ENCODE peak calls at places on chromosomes 13 and 19, in ten cellular contexts. C is activated T-cell treated with anti-CD3 and anti-CD28 coated beads, Interleukin-2, amount 50 U/mL, for 1 hour; U is stimulated activated naive CD8-positive, alpha-beta T cell treated with anti-CD3 and anti-CD28 coated beads, Interleukin-15, amount 100 ng/mL, for 72 hours; Z is occipital lobe; D is fibroblast of pulmonary artery; E is activated CD4-positive, alpha-beta T cell treated with anti-CD3 and anti-CD28 coated beads, Interleukin-2, amount 50 U/mL, for 24 hours; V is mesendoderm; G is pancreas; W is NCI-H187; F is NCI-H460. I is an unnamed sample.

GRCh38 chr13:91504216-91504615 is 105.8 kb downstream of the GPC5 start:
- DNase-seq in W (no peak), F (no peak), U (no peak), G (no peak), Z (no peak), C (no peak), D (no peak), V (no peak), E (no peak), I (no peak)

GRCh38 chr13:52776726-52777125 is 37.1 kb upstream of the CNMD start:
- DNase-seq in G (no peak), E (no peak), U (no peak), F (no peak), D (no peak), C (no peak), V (peak), W (no peak), Z (no peak), I (no peak)

GRCh38 chr13:93715866-93716265 is 489.3 kb downstream of the GPC6 start:
- DNase-seq in D (no peak), V (no peak), C (no peak), E (no peak), Z (no peak), F (peak), W (no peak), G (no peak), U (no peak), I (no peak)

GRCh38 chr13:41561179-41561578 is 103.8 kb downstream of the RGCC start:
- DNase-seq in C (no peak), E (no peak), U (no peak), V (no peak), F (no peak), G (no peak), D (peak), W (no peak), Z (no peak), I (no peak)

GRCh38 chr19:33813391-33814101 is 16.9 kb downstream of the KCTD15 start:
- DNase-seq in W (no peak), U (no peak), G (no peak), D (no peak), Z (no peak), F (no peak), V (no peak), E (no peak), C (no peak), I (no peak)

GRCh38 chr13:99336750-99337149 is 29.6 kb upstream of the GPR183 start:
- DNase-seq in F (no peak), W (no peak), V (no peak), G (no peak), D (no peak), C (no peak), E (no peak), Z (no peak), U (no peak), I (no peak)

GRCh38 chr13:74929436-74929835 is 552.5 kb downstream of the TBC1D4 start:
- DNase-seq in C (no peak), V (no peak), Z (no peak), U (no peak), G (no peak), E (no peak), F (no peak), D (no peak), W (no peak), I (no peak)

GRCh38 chr19:6947745-6948144 is 60.4 kb downstream of the ADGRE1 start:
- DNase-seq in W (no peak), V (no peak), D (peak), F (no peak), C (no peak), E (peak), G (no peak), Z (no peak), U (peak), I (peak)

GRCh38 chr13:97977376-97977705 is 23.9 kb downstream of the IPO5 start:
- DNase-seq in W (no peak), C (no peak), E (no peak), U (no peak), G (no peak), F (no peak), V (no peak), D (no peak), Z (no peak), I (no peak)

GRCh38 chr19:19361075-19361594 is 40.5 kb downstream of the MAU2 start:
- DNase-seq in W (peak), V (peak), F (peak), G (peak), D (peak), E (peak), U (peak), Z (peak), C (peak), I (peak)

GRCh38 chr13:98240974-98241373 is 63.9 kb upstream of the RNF113B start:
- DNase-seq in V (no peak), E (no peak), F (no peak), U (no peak), G (no peak), Z (no peak), W (no peak), C (no peak), D (no peak), I (no peak)

GRCh38 chr19:6393982-6394412 is 1.0 kb upstream of the GTF2F1 start:
- DNase-seq in G (no peak), C (no peak), F (peak), Z (no peak), W (no peak), D (no peak), V (no peak), U (no peak), E (peak), I (no peak)

GRCh38 chr13:73891805-73892204 is 242.4 kb downstream of the KLF12 start:
- DNase-seq in E (no peak), C (no peak), W (no peak), D (no peak), G (no peak), U (no peak), V (no peak), F (no peak), Z (no peak), I (no peak)

GRCh38 chr19:45526971-45527370 is 19.7 kb downstream of the VASP start:
- DNase-seq in F (no peak), D (no peak), W (no peak), Z (no peak), V (no peak), C (no peak), E (no peak), U (no peak), G (no peak), I (no peak)

GRCh38 chr19:16315825-16316505 is 8.7 kb upstream of the KLF2 start:
- DNase-seq in F (no peak), D (peak), E (no peak), W (no peak), G (no peak), U (no peak), Z (no peak), C (no peak), V (no peak), I (no peak)

GRCh38 chr19:3154957-3155736 is 19.3 kb downstream of the GNA15 start:
- DNase-seq in V (peak), Z (no peak), W (no peak), D (peak), F (peak), C (peak), U (peak), E (peak), G (no peak), I (no peak)

GRCh38 chr19:45492627-45493470 is 4.0 kb downstream of the RTN2 start:
- DNase-seq in E (no peak), U (peak), D (peak), F (no peak), Z (peak), G (no peak), C (no peak), V (peak), W (no peak), I (no peak)

GRCh38 chr13:110306960-110307696 is at the start of the genes COL4A1 and COL4A2:
- DNase-seq in V (peak), Z (peak), W (no peak), D (peak), C (no peak), G (peak), U (no peak), E (no peak), F (no peak), I (no peak)

GRCh38 chr19:19410553-19411550 is 5.4 kb downstream of the GATAD2A start:
- DNase-seq in F (no peak), Z (no peak), U (peak), G (no peak), C (peak), E (peak), V (peak), D (no peak), W (no peak), I (no peak)

GRCh38 chr13:92719868-92720267 is 506.7 kb upstream of the GPC6 start:
- DNase-seq in W (peak), C (no peak), V (peak), D (no peak), U (no peak), F (no peak), G (no peak), E (no peak), Z (no peak), I (no peak)

GRCh38 chr13:113736258-113736731 is 22.7 kb upstream of the TMEM255B start:
- DNase-seq in C (no peak), W (no peak), D (no peak), F (no peak), G (no peak), E (no peak), V (no peak), U (no peak), Z (no peak), I (no peak)

GRCh38 chr13:49585220-49586157 is at the start of gene RCBTB1:
- DNase-seq in Z (peak), D (peak), V (peak), E (peak), G (peak), W (peak), F (peak), C (peak), U (peak), I (peak)

GRCh38 chr19:19259741-19260140 is 13.4 kb downstream of the TM6SF2 start:
- DNase-seq in E (no peak), G (no peak), V (peak), Z (peak), C (no peak), U (no peak), F (no peak), W (no peak), D (peak), I (no peak)

GRCh38 chr19:5943623-5944022 is 29.6 kb downstream of the CAPS start:
- DNase-seq in Z (no peak), U (no peak), C (no peak), G (no peak), F (no peak), W (no peak), D (peak), V (no peak), E (no peak), I (no peak)

GRCh38 chr19:55640577-55641375 is at the start of gene ZNF580:
- DNase-seq in F (peak), C (peak), D (peak), V (peak), U (peak), Z (peak), E (peak), G (peak), W (peak), I (peak)

GRCh38 chr13:51322826-51323225 is 16.7 kb upstream of the SERPINE3 start:
- DNase-seq in Z (no peak), V (no peak), U (no peak), E (no peak), W (no peak), G (no peak), D (no peak), F (no peak), C (no peak), I (no peak)

GRCh38 chr19:27392027-27392632 is 1820.8 kb downstream of the UQCRFS1 start:
- DNase-seq in F (no peak), G (no peak), Z (no peak), V (no peak), D (no peak), W (no peak), C (no peak), E (peak), U (no peak), I (no peak)

I was measured in Calu3.